ENCODE peak calls at places on chromosomes 2 and 18, in four cellular contexts. V is H1, N is K562, T is SK-N-SH. S is an unnamed sample.

GRCh38 chr18:21599585-21600525 is 649 bp downstream of the ESCO1 start:
- DNase-seq in V (no peak), N (peak), T (peak), S (peak)

GRCh38 chr2:39948016-39948719 is 169.1 kb upstream of the THUMPD2 start:
- DNase-seq in V (no peak), N (no peak), T (no peak), S (no peak)

GRCh38 chr2:29601872-29602271 is 319.5 kb downstream of the ALK start:
- DNase-seq in V (no peak), N (no peak), T (no peak), S (no peak)

GRCh38 chr2:227862227-227862740 is 9.1 kb upstream of the DAW1 start:
- DNase-seq in V (no peak), N (peak), T (peak), S (no peak)

GRCh38 chr2:178417916-178418315 is 33.1 kb downstream of the PRKRA start:
- DNase-seq in V (no peak), N (no peak), T (no peak), S (no peak)

GRCh38 chr2:57862727-57863126 is 183.9 kb upstream of the VRK2 start:
- DNase-seq in V (no peak), N (no peak), T (no peak), S (no peak)

GRCh38 chr18:10892801-10893595 is 256.4 kb downstream of the PIEZO2 start:
- DNase-seq in V (no peak), N (no peak), T (no peak), S (no peak)

GRCh38 chr2:38065502-38066135 is 10.3 kb downstream of the CYP1B1 start:
- DNase-seq in V (no peak), N (no peak), T (no peak), S (no peak)

GRCh38 chr18:65788373-65788772 is 37.6 kb downstream of the CDH7 start:
- DNase-seq in V (no peak), N (peak), T (peak), S (no peak)

GRCh38 chr2:57802243-57802642 is 244.4 kb upstream of the VRK2 start:
- DNase-seq in V (no peak), N (no peak), T (no peak), S (no peak)

GRCh38 chr2:231884438-231885140 is 41.6 kb downstream of the NPPC start:
- DNase-seq in V (no peak), N (no peak), T (no peak), S (no peak)

GRCh38 chr2:85707304-85707703 is 13.1 kb downstream of the GNLY start:
- DNase-seq in V (no peak), N (peak), T (peak), S (peak)

GRCh38 chr2:43300781-43301586 is 74.6 kb upstream of the ZFP36L2 start:
- DNase-seq in V (no peak), N (no peak), T (no peak), S (no peak)

GRCh38 chr18:21284540-21284939 is 42.5 kb downstream of the GREB1L start:
- DNase-seq in V (no peak), N (no peak), T (no peak), S (no peak)

GRCh38 chr18:29501952-29502351 is 1325.0 kb upstream of the CDH2 start:
- DNase-seq in V (no peak), N (no peak), T (no peak), S (no peak)

GRCh38 chr18:50629148-50629631 is 69.3 kb downstream of the MAPK4 start:
- DNase-seq in V (no peak), N (no peak), T (no peak), S (no peak)

GRCh38 chr2:206728277-206729199 is 10.3 kb upstream of the DYTN start:
- DNase-seq in V (no peak), N (peak), T (no peak), S (no peak)

GRCh38 chr2:215973954-215974699 is 39.2 kb downstream of the MREG start:
- DNase-seq in V (no peak), N (no peak), T (no peak), S (no peak)

GRCh38 chr2:15763106-15763821 is 171.6 kb downstream of the DDX1 start:
- DNase-seq in V (no peak), N (no peak), T (no peak), S (no peak)

GRCh38 chr2:219331560-219332213 is 857 bp downstream of the RESP18 start:
- DNase-seq in V (no peak), N (peak), T (no peak), S (peak)

GRCh38 chr2:111200333-111200879 is 79.7 kb downstream of the BCL2L11 start:
- DNase-seq in V (no peak), N (no peak), T (no peak), S (no peak)

GRCh38 chr18:40019797-40020392 is 1935.1 kb upstream of the PIK3C3 start:
- DNase-seq in V (peak), N (no peak), T (no peak), S (no peak)

GRCh38 chr2:221975151-221975550 is 323.6 kb downstream of the PAX3 start:
- DNase-seq in V (no peak), N (no peak), T (no peak), S (no peak)

GRCh38 chr2:224982910-224983688 is 59.2 kb downstream of the DOCK10 start:
- DNase-seq in V (no peak), N (no peak), T (no peak), S (no peak)

GRCh38 chr2:50492452-50492851 is 539.5 kb downstream of the NRXN1 start:
- DNase-seq in V (peak), N (peak), T (peak), S (peak)

GRCh38 chr2:175805442-175806114 is 196.5 kb downstream of the LNPK start:
- DNase-seq in V (no peak), N (peak), T (no peak), S (no peak)

GRCh38 chr2:134470561-134471168 is 216.8 kb downstream of the MGAT5 start:
- DNase-seq in V (no peak), N (no peak), T (no peak), S (no peak)

GRCh38 chr2:198376677-198377076 is 572.3 kb downstream of the PLCL1 start:
- DNase-seq in V (no peak), N (no peak), T (no peak), S (no peak)

GRCh38 chr2:224181534-224182155 is 142.6 kb upstream of the SERPINE2 start:
- DNase-seq in V (no peak), N (no peak), T (no peak), S (no peak)

GRCh38 chr2:72115361-72116080 is 32.1 kb downstream of the CYP26B1 start:
- DNase-seq in V (peak), N (no peak), T (peak), S (no peak)

GRCh38 chr2:144364988-144365738 is 154.8 kb downstream of the ZEB2 start:
- DNase-seq in V (no peak), N (peak), T (no peak), S (no peak)

GRCh38 chr2:109726666-109727270 is 67.3 kb upstream of the RGPD5 start:
- DNase-seq in V (no peak), N (no peak), T (no peak), S (no peak)

GRCh38 chr2:15940661-15941482 is 522 bp downstream of the MYCN start:
- DNase-seq in V (no peak), N (no peak), T (peak), S (peak)

GRCh38 chr2:12452211-12452610 is 264.5 kb upstream of the TRIB2 start:
- DNase-seq in V (no peak), N (peak), T (no peak), S (no peak)

GRCh38 chr2:36797324-36798070 is 101.0 kb downstream of the VIT start:
- DNase-seq in V (no peak), N (no peak), T (no peak), S (no peak)

GRCh38 chr2:134252092-134252775 is 1.6 kb upstream of the MGAT5 start:
- DNase-seq in V (no peak), N (no peak), T (no peak), S (no peak)

GRCh38 chr2:209323738-209324137 is 100.1 kb upstream of the MAP2 start:
- DNase-seq in V (no peak), N (no peak), T (no peak), S (no peak)

GRCh38 chr2:69306612-69306896 is 80.5 kb downstream of the GFPT1 start:
- DNase-seq in V (no peak), N (no peak), T (no peak), S (no peak)
- TF ChIP-seq TEAD4 in V (no peak), N (no peak), T (no peak), S (no peak)

GRCh38 chr2:8169443-8169842 is 512.4 kb upstream of the ID2 start:
- DNase-seq in V (no peak), N (no peak), T (no peak), S (no peak)
- TF ChIP-seq CTCF in V (no peak), N (no peak), T (no peak), S (no peak)

GRCh38 chr2:181894381-181894780 is 2.9 kb downstream of the ITPRID2 start:
- DNase-seq in V (no peak), N (no peak), T (no peak), S (no peak)
- TF ChIP-seq TEAD4 in V (no peak), N (no peak), T (no peak), S (no peak)

DNA sequence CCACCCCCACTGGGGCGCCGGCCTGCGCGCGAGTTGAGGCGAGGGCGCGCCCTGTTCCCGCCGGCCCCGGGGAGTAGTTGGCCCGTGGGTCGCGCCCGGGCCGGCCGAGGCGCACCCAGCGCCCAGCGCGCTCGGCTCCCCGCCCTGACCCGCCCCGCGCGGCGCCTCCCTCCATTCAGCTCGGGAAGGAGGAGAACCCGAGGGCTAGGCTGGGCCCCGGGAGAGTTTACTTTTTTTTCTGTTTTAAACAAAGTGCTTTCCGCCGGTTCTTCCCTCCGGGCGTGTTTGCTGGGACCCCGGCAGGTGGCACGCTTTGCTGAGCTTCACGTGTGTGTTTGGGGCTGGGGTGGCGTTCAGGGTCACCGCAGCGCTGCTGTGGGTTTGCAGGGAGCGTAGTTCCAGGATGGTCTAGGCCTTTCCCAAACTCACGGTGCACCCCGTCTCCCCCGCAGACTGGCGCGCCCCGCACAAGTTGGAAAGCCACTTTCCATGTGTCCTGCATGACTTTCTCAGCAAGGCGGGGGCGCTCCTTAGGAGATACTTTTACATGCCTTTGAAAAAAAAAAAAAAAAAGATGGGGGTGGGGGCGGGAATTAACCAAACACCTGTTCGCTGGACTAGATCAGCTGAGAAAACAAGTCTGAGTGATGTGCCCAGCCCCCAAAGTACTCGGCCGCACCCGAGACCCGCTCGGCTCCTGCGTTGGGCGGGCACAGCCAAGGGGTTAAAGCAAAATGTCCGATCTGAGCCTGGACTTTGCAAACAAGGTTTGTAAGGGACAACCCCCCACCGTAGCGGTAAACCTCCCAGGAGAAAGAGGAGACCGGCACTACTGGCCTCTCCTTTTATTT is 829 bp downstream of the ITGA6 start:
- DNase-seq in V (no peak), N (no peak), T (peak), S (peak)
- TF ChIP-seq CTCF in V (no peak), N (no peak), T (peak), S (no peak)

DNA sequence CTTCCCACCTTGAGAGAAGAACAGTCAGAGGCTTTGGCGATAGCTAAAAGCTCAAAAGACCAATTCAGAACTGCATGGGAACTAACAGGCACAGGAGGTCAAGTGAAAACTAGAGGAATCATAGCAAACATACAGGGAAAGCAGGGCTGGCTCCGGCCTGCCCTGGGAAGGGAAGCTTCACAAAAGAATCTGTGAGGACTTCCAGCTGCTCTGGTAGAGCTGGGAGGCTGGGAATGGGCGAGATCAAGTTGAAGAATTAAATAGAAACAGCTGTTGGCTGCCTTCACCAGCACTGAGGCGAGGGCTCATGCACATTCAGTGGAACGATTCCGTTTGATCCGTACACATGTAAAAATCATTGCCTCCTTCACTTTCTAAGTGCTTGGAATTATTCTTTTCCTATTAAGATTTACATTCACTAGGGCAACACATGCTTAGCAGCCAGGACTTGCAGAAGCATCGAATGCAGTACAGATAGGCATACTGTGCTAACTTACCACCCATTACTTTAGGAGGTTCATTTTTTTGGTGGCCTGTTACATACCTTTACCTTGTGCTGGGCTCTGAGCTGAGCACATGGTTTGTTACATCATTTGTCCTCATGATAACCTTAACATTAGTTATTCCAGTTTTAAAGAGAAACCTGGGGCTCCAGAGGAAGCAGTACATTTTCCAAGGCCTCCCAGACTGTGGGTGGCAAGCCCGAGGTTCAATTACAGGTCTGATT is 125.4 kb upstream of the RNF152 start:
- DNase-seq in V (no peak), N (no peak), T (peak), S (no peak)
- TF ChIP-seq TEAD4 in V (no peak), N (no peak), T (no peak), S (no peak)

GRCh38 chr2:207928079-207928478 is 97.2 kb downstream of the PLEKHM3 start:
- DNase-seq in V (no peak), N (no peak), T (no peak), S (no peak)
- TF ChIP-seq CTCF in V (no peak), N (no peak), T (no peak), S (no peak)

GRCh38 chr2:20641123-20641985 is 9.5 kb downstream of the HS1BP3 start:
- DNase-seq in V (no peak), N (no peak), T (no peak), S (no peak)
- TF ChIP-seq TEAD4 in V (no peak), N (no peak), T (no peak), S (no peak)

GRCh38 chr18:74567805-74568204 is 29.9 kb upstream of the ZNF407 start:
- DNase-seq in V (no peak), N (no peak), T (no peak), S (peak)
- TF ChIP-seq CTCF in V (peak), N (peak), T (no peak), S (peak)

GRCh38 chr2:74894261-74895030 is 60.5 kb downstream of the HK2 start:
- DNase-seq in V (no peak), N (no peak), T (no peak), S (no peak)
- TF ChIP-seq TEAD4 in V (no peak), N (no peak), T (no peak), S (no peak)

GRCh38 chr18:666177-666576 is 8.7 kb downstream of the TYMS start:
- DNase-seq in V (no peak), N (peak), T (no peak), S (peak)
- TF ChIP-seq CTCF in V (peak), N (peak), T (peak), S (peak)